ENCODE peak calls at places on chromosome 1, in eight cellular contexts. H, Z, T, N, M, K, Q and Y are unnamed samples.

GRCh38 chr1:93427656-93428055 is 20.3 kb upstream of the FNBP1L start:
- DNase-seq in M (no peak), T (no peak), K (no peak), H (no peak), Z (no peak), N (no peak), Q (no peak), Y (no peak)

GRCh38 chr1:1680912-1681273 is 11.7 kb downstream of the SLC35E2B start:
- DNase-seq in T (no peak), Z (no peak), N (no peak), H (peak; percentile 66), K (no peak), Q (no peak), M (no peak), Y (no peak)

GRCh38 chr1:184524248-184524647 is 137.4 kb downstream of the C1orf21 start:
- DNase-seq in K (no peak), T (no peak), Z (no peak), N (no peak), M (no peak), Q (peak; percentile 57), H (no peak), Y (no peak)

GRCh38 chr1:206032356-206033140 is 8.9 kb upstream of the CTSE start:
- DNase-seq in T (no peak), M (no peak), N (no peak), K (no peak), Z (no peak), H (no peak), Q (no peak), Y (no peak)

GRCh38 chr1:6906783-6907182 is 121.5 kb downstream of the CAMTA1 start:
- DNase-seq in K (no peak), N (no peak), M (no peak), Q (no peak), H (no peak), T (no peak), Z (no peak), Y (no peak)

GRCh38 chr1:62364726-62365125 is 45.5 kb upstream of the KANK4 start:
- DNase-seq in Q (no peak), T (no peak), M (no peak), N (no peak), Z (no peak), K (no peak), H (no peak), Y (no peak)

GRCh38 chr1:65281846-65282245 is 27.5 kb upstream of the DNAJC6 start:
- DNase-seq in H (no peak), N (no peak), T (no peak), Z (no peak), Q (no peak), K (no peak), M (no peak), Y (no peak)

GRCh38 chr1:108107658-108108057 is 92.5 kb downstream of the SLC25A24 start:
- DNase-seq in K (no peak), Z (no peak), M (no peak), T (peak; percentile 57), Q (peak; percentile 19), N (peak; percentile 94), H (no peak), Y (no peak)

GRCh38 chr1:224592636-224593579 is 23.2 kb upstream of the CNIH3 start:
- DNase-seq in M (peak; percentile 34), T (peak; percentile 48), Z (peak; percentile 97), K (no peak), N (peak; percentile 98), Q (peak; percentile 81), H (no peak), Y (no peak)

GRCh38 chr1:226397011-226397926 is 10.6 kb downstream of the PARP1 start:
- DNase-seq in H (no peak), M (no peak), N (no peak), K (no peak), T (no peak), Q (no peak), Z (no peak), Y (no peak)

GRCh38 chr1:152901631-152902030 is 6.7 kb upstream of the IVL start:
- DNase-seq in M (peak; percentile 7), Z (no peak), T (no peak), K (no peak), Q (no peak), N (no peak), H (no peak), Y (no peak)

GRCh38 chr1:24109166-24109483 is 2.8 kb downstream of the MYOM3 start:
- DNase-seq in Z (no peak), K (no peak), M (no peak), Q (no peak), H (no peak), N (no peak), T (no peak), Y (no peak)

GRCh38 chr1:1677718-1678580 is 14.6 kb downstream of the SLC35E2B start:
- DNase-seq in H (no peak), M (no peak), Z (no peak), N (no peak), K (peak; percentile 62), T (no peak), Q (no peak), Y (peak; percentile 88)

GRCh38 chr1:72037745-72038343 is 244.5 kb downstream of the NEGR1 start:
- DNase-seq in M (peak; percentile 67), N (peak; percentile 8), T (no peak), Z (peak; percentile 56), K (no peak), Q (peak; percentile 43), H (peak; percentile 47), Y (no peak)

GRCh38 chr1:181179980-181180964 is 91.8 kb downstream of the IER5 start:
- DNase-seq in Z (no peak), T (no peak), Q (no peak), N (no peak), K (no peak), M (no peak), H (no peak), Y (peak; percentile 63)

GRCh38 chr1:118100686-118101300 is 84.2 kb downstream of the SPAG17 start:
- DNase-seq in N (no peak), Z (no peak), M (no peak), Q (no peak), K (no peak), H (peak; percentile 72), T (no peak), Y (no peak)